ENCODE peak calls at places on chromosomes 13 and 19, in nine cellular contexts. T is breast epithelium; X is stimulated activated CD8-positive, alpha-beta memory T cell treated with anti-CD3 and anti-CD28 coated beads, Interleukin-2, amount 100 ng/mL, for 1 hour; I is GM10248; E is Calu3; U is stomach; W is NCI-H1417; A is non-pigmented ciliary epithelial cell; C is activated CD8-positive, alpha-beta memory T cell treated with anti-CD3 and anti-CD28 coated beads for 4 hours. Q is an unnamed sample.
A peak's percentile ranks its signal among the peaks of the same experiment; 100 is the strongest.

GRCh38 chr19:48469056-48469881 is at the start of gene CYTH2:
- DNase-seq in X (peak; percentile 99), U (peak; percentile 100), E (peak; percentile 99), C (peak; percentile 99), I (peak; percentile 98), T (peak; percentile 100), A (no peak), W (peak; percentile 81), Q (peak; percentile 100)

GRCh38 chr13:31923134-31923763 is 108.3 kb upstream of the FRY start:
- DNase-seq in X (no peak), C (no peak), E (no peak), A (no peak), I (no peak), T (no peak), U (no peak), W (no peak), Q (no peak)

GRCh38 chr19:45406165-45406956 is at the start of gene POLR1G:
- DNase-seq in T (peak; percentile 76), A (peak; percentile 43), X (peak; percentile 62), U (peak; percentile 78), I (peak; percentile 90), E (peak; percentile 87), C (peak; percentile 60), W (peak; percentile 95), Q (peak; percentile 79)

GRCh38 chr19:28652790-28653189 is 560.2 kb downstream of the UQCRFS1 start:
- DNase-seq in U (no peak), W (no peak), E (no peak), X (no peak), C (no peak), A (no peak), I (no peak), T (no peak), Q (no peak)

GRCh38 chr19:10018219-10018618 is 4.9 kb downstream of the RDH8 start:
- DNase-seq in I (no peak), T (no peak), A (no peak), E (no peak), C (no peak), W (no peak), U (no peak), X (no peak), Q (no peak)

GRCh38 chr13:25874907-25875306 is 176.9 kb downstream of the SHISA2 start:
- DNase-seq in I (no peak), X (peak; percentile 17), W (no peak), A (no peak), C (peak; percentile 16), T (no peak), U (no peak), E (no peak), Q (no peak)

GRCh38 chr19:55549500-55550320 is 4.4 kb upstream of the SBK3 start:
- DNase-seq in U (peak; percentile 35), A (peak; percentile 63), W (peak; percentile 71), E (peak; percentile 56), C (no peak), T (no peak), X (no peak), I (no peak), Q (no peak)

GRCh38 chr19:18502633-18503294 is 19.1 kb downstream of the ELL start:
- DNase-seq in X (no peak), A (no peak), I (no peak), E (no peak), U (no peak), T (peak; percentile 36), C (no peak), W (no peak), Q (no peak)

GRCh38 chr19:5103061-5103701 is 134.3 kb downstream of the KDM4B start:
- DNase-seq in A (no peak), U (peak; percentile 84), C (no peak), W (peak; percentile 17), E (no peak), T (no peak), X (no peak), I (no peak), Q (peak; percentile 62)

GRCh38 chr19:37933965-37934364 is 27.0 kb downstream of the SIPA1L3 start:
- DNase-seq in C (no peak), U (peak; percentile 34), A (no peak), I (no peak), X (no peak), E (peak; percentile 37), W (peak; percentile 57), T (no peak), Q (no peak)

GRCh38 chr13:51958217-51958547 is 53.1 kb downstream of the ATP7B start:
- DNase-seq in T (peak; percentile 24), C (no peak), E (peak; percentile 27), X (no peak), U (peak; percentile 76), W (no peak), A (no peak), I (no peak), Q (no peak)

GRCh38 chr19:57850553-57851017 is 926 bp downstream of the ZNF587 start:
- DNase-seq in W (peak; percentile 17), A (peak; percentile 40), E (peak; percentile 72), C (no peak), I (no peak), T (no peak), X (no peak), U (peak; percentile 56), Q (no peak)

GRCh38 chr13:110010433-110011135 is 224.2 kb upstream of the IRS2 start:
- DNase-seq in I (no peak), X (no peak), W (peak; percentile 34), C (no peak), A (no peak), T (no peak), U (no peak), E (no peak), Q (no peak)

GRCh38 chr19:56119585-56119978 is 1.5 kb downstream of the ZNF787 start:
- DNase-seq in A (no peak), C (no peak), I (no peak), U (peak; percentile 61), W (no peak), T (no peak), X (no peak), E (peak; percentile 35), Q (no peak)

GRCh38 chr13:97539651-97540230 is 105.8 kb downstream of the RAP2A start:
- DNase-seq in X (no peak), C (no peak), E (no peak), A (no peak), U (no peak), T (no peak), I (no peak), W (no peak), Q (no peak)

GRCh38 chr13:24995225-24995804 is 100.6 kb upstream of the PABPC3 start:
- DNase-seq in A (peak; percentile 52), U (peak; percentile 52), T (no peak), X (peak; percentile 30), I (peak; percentile 74), C (peak; percentile 6), E (peak; percentile 58), W (peak; percentile 53), Q (no peak)

GRCh38 chr19:6464070-6464873 is at the start of gene CRB3:
- DNase-seq in C (no peak), T (peak; percentile 86), X (no peak), U (peak; percentile 96), W (peak; percentile 85), I (no peak), E (peak; percentile 95), A (no peak), Q (no peak)

GRCh38 chr19:45468803-45469131 is 971 bp downstream of the FOSB start:
- DNase-seq in E (no peak), I (no peak), W (no peak), T (no peak), U (peak; percentile 41), A (no peak), X (peak; percentile 28), C (no peak), Q (no peak)